ENCODE peak calls at places on chromosomes 13 and 19, in five cellular contexts. K is neural crest cell, P is AG09309, X is pancreas, W is suprapubic skin. D is an unnamed sample.

GRCh38 chr19:17676295-17676694 is 11.9 kb downstream of the UNC13A start:
- DNase-seq in K (no peak), P (no peak), X (no peak), W (no peak), D (no peak)

GRCh38 chr13:44271031-44271433 is 102.6 kb upstream of the SERP2 start:
- DNase-seq in K (no peak), P (peak), X (no peak), W (no peak), D (no peak)

GRCh38 chr19:2579678-2580280 is 103.9 kb downstream of the GADD45B start:
- DNase-seq in K (no peak), P (no peak), X (no peak), W (peak), D (no peak)

GRCh38 chr13:60016229-60016628 is 147.5 kb downstream of the DIAPH3 start:
- DNase-seq in K (no peak), P (no peak), X (no peak), W (no peak), D (no peak)

GRCh38 chr19:9306443-9306842 is 3.2 kb downstream of the ZNF699 start:
- DNase-seq in K (no peak), P (peak), X (no peak), W (no peak), D (no peak)

GRCh38 chr19:50331187-50332013 is 2.2 kb upstream of the KCNC3 start:
- DNase-seq in K (no peak), P (no peak), X (peak), W (no peak), D (peak)

GRCh38 chr19:27824108-27824507 is 1388.8 kb downstream of the UQCRFS1 start:
- DNase-seq in K (no peak), P (peak), X (no peak), W (no peak), D (no peak)

GRCh38 chr19:38013913-38014575 is 107.0 kb downstream of the SIPA1L3 start:
- DNase-seq in K (no peak), P (no peak), X (no peak), W (no peak), D (no peak)

GRCh38 chr13:49517461-49517860 is 21.7 kb downstream of the PHF11 start:
- DNase-seq in K (peak), P (no peak), X (no peak), W (no peak), D (no peak)

GRCh38 chr13:108897955-108898354 is 268.5 kb downstream of the MYO16 start:
- DNase-seq in K (no peak), P (no peak), X (no peak), W (no peak), D (no peak)

GRCh38 chr13:31909889-31910551 is 121.6 kb upstream of the FRY start:
- DNase-seq in K (peak), P (no peak), X (peak), W (no peak), D (no peak)

GRCh38 chr19:48540110-48540509 is 11.9 kb upstream of the SULT2B1 start:
- DNase-seq in K (no peak), P (no peak), X (no peak), W (no peak), D (no peak)

GRCh38 chr19:34578751-34579150 is 97.2 kb downstream of the WTIP start:
- DNase-seq in K (no peak), P (no peak), X (no peak), W (no peak), D (no peak)

GRCh38 chr13:97574926-97575325 is 141.0 kb downstream of the RAP2A start:
- DNase-seq in K (no peak), P (no peak), X (no peak), W (no peak), D (peak)

GRCh38 chr13:47420012-47420411 is 523.2 kb upstream of the HTR2A start:
- DNase-seq in K (no peak), P (no peak), X (no peak), W (no peak), D (no peak)

GRCh38 chr19:470701-471100 is 9.9 kb upstream of the SHC2 start:
- DNase-seq in K (no peak), P (no peak), X (no peak), W (no peak), D (no peak)

GRCh38 chr13:104171132-104171531 is 1104.9 kb upstream of the SLC10A2 start:
- DNase-seq in K (no peak), P (no peak), X (no peak), W (no peak), D (no peak)

GRCh38 chr13:111062305-111062704 is 52.8 kb upstream of the ARHGEF7 start:
- DNase-seq in K (no peak), P (no peak), X (no peak), W (no peak), D (no peak)

GRCh38 chr13:97212540-97213146 is 9.5 kb upstream of the MBNL2 start:
- DNase-seq in K (no peak), P (no peak), X (no peak), W (no peak), D (no peak)

GRCh38 chr13:35471466-35472307 is 4.8 kb downstream of the MAB21L1 start:
- DNase-seq in K (peak), P (no peak), X (no peak), W (no peak), D (no peak)

GRCh38 chr19:7789447-7789846 is 26.4 kb downstream of the CLEC4M start:
- DNase-seq in K (no peak), P (no peak), X (no peak), W (no peak), D (peak)

GRCh38 chr13:90416519-90416918 is 931.0 kb upstream of the MIR17HG start:
- DNase-seq in K (no peak), P (peak), X (no peak), W (no peak), D (no peak)

GRCh38 chr13:100274942-100275506 is 186.1 kb downstream of the PCCA start:
- DNase-seq in K (no peak), P (no peak), X (no peak), W (no peak), D (no peak)

GRCh38 chr19:8387688-8388611 is 2.2 kb upstream of the RAB11B start:
- DNase-seq in K (no peak), P (no peak), X (no peak), W (no peak), D (no peak)

GRCh38 chr13:50512602-50513527 is 330.6 kb downstream of the DLEU7 start:
- DNase-seq in K (peak), P (no peak), X (peak), W (peak), D (peak)

GRCh38 chr19:28864577-28865042 is 348.3 kb downstream of the UQCRFS1 start:
- DNase-seq in K (no peak), P (peak), X (peak), W (no peak), D (no peak)

GRCh38 chr19:18507727-18508440 is 14.0 kb downstream of the ELL start:
- DNase-seq in K (no peak), P (no peak), X (no peak), W (no peak), D (no peak)

GRCh38 chr13:89199138-89199537 is 1528.0 kb downstream of the SLITRK5 start:
- DNase-seq in K (no peak), P (no peak), X (no peak), W (no peak), D (no peak)

GRCh38 chr13:94999871-95000270 is 287.5 kb upstream of the SOX21 start:
- DNase-seq in K (no peak), P (no peak), X (no peak), W (no peak), D (no peak)

GRCh38 chr19:9835507-9835949 is 410 bp downstream of the PIN1 start:
- DNase-seq in K (no peak), P (no peak), X (no peak), W (no peak), D (no peak)

GRCh38 chr13:34617684-34618083 is 324.4 kb upstream of the NBEA start:
- DNase-seq in K (no peak), P (no peak), X (no peak), W (no peak), D (no peak)

GRCh38 chr19:43673702-43674629 is 4.0 kb upstream of the PLAUR start:
- DNase-seq in K (no peak), P (no peak), X (peak), W (no peak), D (no peak)

GRCh38 chr13:99652141-99652540 is 150.9 kb downstream of the TM9SF2 start:
- DNase-seq in K (no peak), P (no peak), X (no peak), W (no peak), D (no peak)

GRCh38 chr13:94673841-94674240 is 38.5 kb downstream of the SOX21 start:
- DNase-seq in K (no peak), P (no peak), X (no peak), W (no peak), D (no peak)

GRCh38 chr19:50203281-50204080 is at the start of gene MYH14:
- DNase-seq in K (peak), P (no peak), X (peak), W (no peak), D (no peak)

GRCh38 chr13:77565635-77566034 is 30.1 kb downstream of the SCEL start:
- DNase-seq in K (no peak), P (no peak), X (no peak), W (no peak), D (peak)

GRCh38 chr13:105737688-105738087 is 797.8 kb downstream of the EFNB2 start:
- DNase-seq in K (no peak), P (no peak), X (no peak), W (no peak), D (no peak)
- TF ChIP-seq CTCF in K (no peak), P (no peak), X (no peak), W (no peak), D (no peak)

DNA sequence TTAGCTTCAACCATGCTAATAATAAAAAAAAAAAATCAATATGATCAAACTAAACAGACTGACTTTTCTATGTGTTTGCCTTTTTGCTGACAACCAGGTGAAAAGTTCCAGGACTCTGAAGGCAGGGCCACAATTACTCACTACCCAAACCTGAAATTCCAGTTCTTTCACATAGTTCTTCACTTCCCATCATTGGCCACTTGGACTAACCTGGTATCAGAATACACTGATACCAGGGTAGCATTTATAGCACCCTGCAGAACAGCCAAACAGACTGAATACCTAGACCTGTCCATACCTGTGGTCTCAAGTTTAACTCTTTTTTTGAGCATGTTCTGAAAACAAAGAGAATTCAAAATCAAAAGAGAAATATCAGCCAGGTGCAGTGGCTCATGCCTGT is 25.1 kb downstream of the ELF1 start:
- DNase-seq in K (no peak), P (no peak), X (peak), W (no peak), D (no peak)
- TF ChIP-seq CTCF in K (peak), P (no peak), X (peak), W (no peak), D (no peak)

GRCh38 chr19:33241530-33242101 is 16.0 kb upstream of the SLC7A10 start:
- DNase-seq in K (no peak), P (no peak), X (no peak), W (no peak), D (peak)
- TF ChIP-seq CTCF in K (peak), P (peak), X (peak), W (peak), D (peak)

GRCh38 chr19:6751189-6751588 is 11.7 kb downstream of the TRIP10 start:
- DNase-seq in K (no peak), P (no peak), X (no peak), W (no peak), D (no peak)

GRCh38 chr19:6752257-6753177 is 13.0 kb downstream of the TRIP10 start:
- DNase-seq in K (no peak), P (no peak), X (no peak), W (no peak), D (peak)

GRCh38 chr19:6754653-6755463 is 12.4 kb downstream of the SH2D3A start:
- DNase-seq in K (no peak), P (no peak), X (no peak), W (no peak), D (peak)

GRCh38 chr19:6754136-6754535 is 13.1 kb downstream of the SH2D3A start:
- DNase-seq in K (no peak), P (no peak), X (no peak), W (no peak), D (no peak)

DNA sequence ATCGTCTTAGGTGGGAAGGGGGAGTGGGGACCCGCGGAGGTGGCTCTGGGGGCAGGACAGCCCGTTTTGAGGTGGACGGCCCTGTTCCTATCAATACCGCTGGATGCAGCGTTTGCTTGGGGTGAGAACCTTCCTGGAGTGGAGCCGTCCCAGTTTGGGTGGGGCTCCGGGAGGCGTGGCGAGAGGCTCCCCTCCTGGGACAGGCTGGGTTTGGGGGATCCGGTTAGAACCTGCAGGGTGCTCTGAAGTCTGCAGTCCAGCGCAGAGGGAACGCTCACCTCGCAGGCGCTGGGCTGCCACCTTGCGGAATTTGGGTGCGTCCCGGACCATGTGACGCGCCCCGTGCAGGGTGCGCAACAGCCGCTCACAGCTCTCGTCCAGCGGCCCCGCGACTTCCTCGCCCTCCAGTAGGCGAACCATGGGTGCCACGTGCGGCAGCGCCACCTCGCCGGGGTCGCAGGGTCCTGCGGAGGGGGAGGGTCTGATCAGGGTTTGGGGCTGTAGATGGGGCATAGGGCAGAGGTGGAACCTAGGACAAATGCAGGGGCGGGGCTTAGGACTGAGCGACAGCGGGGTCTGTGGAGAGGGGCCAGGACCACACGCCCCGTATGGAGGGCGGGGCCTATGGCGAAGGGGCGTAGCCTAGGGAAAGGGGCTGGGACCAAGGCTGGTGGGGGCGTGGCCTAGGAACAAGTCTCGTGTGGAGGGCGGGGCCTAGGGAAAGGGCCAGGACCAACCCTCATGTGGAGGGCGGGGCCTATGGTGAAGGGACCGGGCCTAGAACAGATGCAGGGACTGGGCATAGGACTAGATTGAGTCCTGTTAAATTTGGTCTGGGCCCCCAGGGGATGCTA is 13.8 kb downstream of the SH2D3A start:
- DNase-seq in K (peak), P (no peak), X (peak), W (peak), D (peak)
- TF ChIP-seq CTCF in K (peak), P (peak), X (no peak), W (peak), D (peak)

DNA sequence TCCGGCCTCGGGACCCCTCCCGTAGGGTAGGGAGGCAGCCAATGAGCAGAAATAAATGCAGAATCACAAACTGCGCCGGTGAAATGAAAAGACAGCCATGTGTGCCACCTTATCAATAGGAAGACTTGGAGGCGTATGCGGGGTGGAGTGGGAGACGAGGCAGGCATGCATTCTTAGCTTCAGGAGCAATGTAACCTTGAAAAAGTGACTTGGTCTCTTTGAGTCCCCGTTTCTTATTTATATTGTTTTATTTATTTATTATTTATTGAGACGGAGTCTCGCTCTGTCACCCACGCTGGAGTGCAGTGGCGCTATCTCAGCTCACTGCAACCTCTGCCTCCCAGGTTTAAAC is 16.0 kb downstream of the SSC5D start:
- DNase-seq in K (no peak), P (no peak), X (no peak), W (no peak), D (no peak)
- TF ChIP-seq CTCF in K (no peak), P (no peak), X (no peak), W (no peak), D (no peak)

D was measured in GM13976.